ENCODE peak calls at places on chromosomes 12 and 14, in eight cellular contexts. One of them, this sample, is unnamed.
A peak's percentile ranks its signal among the peaks of the same experiment; 100 is the strongest.

GRCh38 chr12:26878661-26879119 is 45.7 kb upstream of the ITPR2 start:
- DNase-seq in NCI-H748 treated with DMSO at 0.1 percent for 48 hours: peak; percentile 9
- DNase-seq in astrocyte of the spinal cord: peak; percentile 24
- DNase-seq in GM04504: no peak
- DNase-seq in NCI-H774: peak; percentile 42
- DNase-seq in GDM1: no peak
- DNase-seq in omental fat pad: no peak
- DNase-seq in GM18507: peak; percentile 32
- DNase-seq in this sample: no peak

GRCh38 chr12:80565276-80565675 is 121.2 kb downstream of the PTPRQ start:
- DNase-seq in GM04504: no peak
- DNase-seq in astrocyte of the spinal cord: peak; percentile 55
- DNase-seq in NCI-H748 treated with DMSO at 0.1 percent for 48 hours: no peak
- DNase-seq in GM18507: no peak
- DNase-seq in NCI-H774: no peak
- DNase-seq in omental fat pad: no peak
- DNase-seq in GDM1: no peak
- DNase-seq in this sample: no peak

GRCh38 chr14:49552630-49553029 is 33.5 kb downstream of the RPS29 start:
- DNase-seq in NCI-H748 treated with DMSO at 0.1 percent for 48 hours: no peak
- DNase-seq in NCI-H774: no peak
- DNase-seq in astrocyte of the spinal cord: no peak
- DNase-seq in GDM1: no peak
- DNase-seq in GM04504: no peak
- DNase-seq in omental fat pad: no peak
- DNase-seq in GM18507: no peak
- DNase-seq in this sample: no peak

GRCh38 chr12:1529862-1530591 is 64.4 kb downstream of the FBXL14 start:
- DNase-seq in GM18507: no peak
- DNase-seq in GM04504: no peak
- DNase-seq in astrocyte of the spinal cord: no peak
- DNase-seq in NCI-H748 treated with DMSO at 0.1 percent for 48 hours: no peak
- DNase-seq in GDM1: no peak
- DNase-seq in omental fat pad: no peak
- DNase-seq in NCI-H774: no peak
- DNase-seq in this sample: no peak

GRCh38 chr12:113242018-113242418 is 20.8 kb downstream of the TPCN1 start:
- DNase-seq in GDM1: no peak
- DNase-seq in NCI-H774: no peak
- DNase-seq in NCI-H748 treated with DMSO at 0.1 percent for 48 hours: no peak
- DNase-seq in GM18507: no peak
- DNase-seq in astrocyte of the spinal cord: no peak
- DNase-seq in omental fat pad: no peak
- DNase-seq in GM04504: no peak
- DNase-seq in this sample: no peak

GRCh38 chr14:89248430-89249295 is 168.4 kb downstream of the FOXN3 start:
- DNase-seq in omental fat pad: no peak
- DNase-seq in GM18507: no peak
- DNase-seq in GDM1: no peak
- DNase-seq in NCI-H774: no peak
- DNase-seq in astrocyte of the spinal cord: no peak
- DNase-seq in NCI-H748 treated with DMSO at 0.1 percent for 48 hours: no peak
- DNase-seq in GM04504: no peak
- DNase-seq in this sample: no peak

GRCh38 chr14:37491076-37491475 is 104.0 kb downstream of the FOXA1 start:
- DNase-seq in GM18507: no peak
- DNase-seq in NCI-H774: no peak
- DNase-seq in omental fat pad: no peak
- DNase-seq in GDM1: no peak
- DNase-seq in GM04504: no peak
- DNase-seq in NCI-H748 treated with DMSO at 0.1 percent for 48 hours: no peak
- DNase-seq in astrocyte of the spinal cord: no peak
- DNase-seq in this sample: no peak

GRCh38 chr14:63759454-63759853 is 31.6 kb upstream of the SGPP1 start:
- DNase-seq in NCI-H748 treated with DMSO at 0.1 percent for 48 hours: no peak
- DNase-seq in astrocyte of the spinal cord: peak; percentile 4
- DNase-seq in omental fat pad: no peak
- DNase-seq in NCI-H774: no peak
- DNase-seq in GM18507: no peak
- DNase-seq in GM04504: peak; percentile 3
- DNase-seq in GDM1: no peak
- DNase-seq in this sample: no peak

GRCh38 chr12:63150255-63151060 is 543 bp downstream of the AVPR1A start:
- DNase-seq in NCI-H774: no peak
- DNase-seq in astrocyte of the spinal cord: peak; percentile 5
- DNase-seq in omental fat pad: no peak
- DNase-seq in GM18507: no peak
- DNase-seq in GM04504: no peak
- DNase-seq in NCI-H748 treated with DMSO at 0.1 percent for 48 hours: peak; percentile 14
- DNase-seq in GDM1: no peak
- DNase-seq in this sample: no peak

GRCh38 chr14:44785096-44785495 is 176.7 kb downstream of the KLHL28 start:
- DNase-seq in omental fat pad: no peak
- DNase-seq in astrocyte of the spinal cord: no peak
- DNase-seq in NCI-H748 treated with DMSO at 0.1 percent for 48 hours: no peak
- DNase-seq in GDM1: no peak
- DNase-seq in NCI-H774: no peak
- DNase-seq in GM04504: no peak
- DNase-seq in GM18507: no peak
- DNase-seq in this sample: no peak

GRCh38 chr12:13039557-13039956 is 4.6 kb upstream of the FAM234B start:
- DNase-seq in GM18507: no peak
- DNase-seq in NCI-H748 treated with DMSO at 0.1 percent for 48 hours: no peak
- DNase-seq in NCI-H774: no peak
- DNase-seq in astrocyte of the spinal cord: no peak
- DNase-seq in omental fat pad: no peak
- DNase-seq in GDM1: no peak
- DNase-seq in GM04504: no peak
- DNase-seq in this sample: no peak

GRCh38 chr12:34607520-34608195 is 585.4 kb downstream of the ALG10 start:
- DNase-seq in GDM1: no peak
- DNase-seq in omental fat pad: no peak
- DNase-seq in NCI-H748 treated with DMSO at 0.1 percent for 48 hours: no peak
- DNase-seq in GM18507: no peak
- DNase-seq in NCI-H774: no peak
- DNase-seq in GM04504: no peak
- DNase-seq in astrocyte of the spinal cord: no peak
- DNase-seq in this sample: no peak

GRCh38 chr12:772056-772697 is 19.8 kb downstream of the WNK1 start:
- DNase-seq in omental fat pad: no peak
- DNase-seq in NCI-H774: no peak
- DNase-seq in GM18507: no peak
- DNase-seq in astrocyte of the spinal cord: no peak
- DNase-seq in GDM1: no peak
- DNase-seq in NCI-H748 treated with DMSO at 0.1 percent for 48 hours: no peak
- DNase-seq in GM04504: no peak
- DNase-seq in this sample: no peak

GRCh38 chr12:27468241-27468640 is 21.7 kb downstream of the SMCO2 start:
- DNase-seq in NCI-H748 treated with DMSO at 0.1 percent for 48 hours: no peak
- DNase-seq in astrocyte of the spinal cord: no peak
- DNase-seq in GM04504: no peak
- DNase-seq in GM18507: no peak
- DNase-seq in GDM1: no peak
- DNase-seq in omental fat pad: no peak
- DNase-seq in NCI-H774: no peak
- DNase-seq in this sample: no peak

GRCh38 chr14:62988967-62989366 is 56.3 kb downstream of the KCNH5 start:
- DNase-seq in omental fat pad: no peak
- DNase-seq in NCI-H748 treated with DMSO at 0.1 percent for 48 hours: no peak
- DNase-seq in GM18507: no peak
- DNase-seq in GM04504: no peak
- DNase-seq in GDM1: no peak
- DNase-seq in astrocyte of the spinal cord: peak; percentile 29
- DNase-seq in NCI-H774: no peak
- DNase-seq in this sample: peak; percentile 1

GRCh38 chr14:21072102-21072501 is 2.0 kb downstream of the ARHGEF40 start:
- DNase-seq in NCI-H748 treated with DMSO at 0.1 percent for 48 hours: no peak
- DNase-seq in omental fat pad: no peak
- DNase-seq in GM04504: peak; percentile 46
- DNase-seq in NCI-H774: no peak
- DNase-seq in GM18507: no peak
- DNase-seq in astrocyte of the spinal cord: peak; percentile 83
- DNase-seq in GDM1: peak; percentile 62
- DNase-seq in this sample: no peak